ENCODE peak calls at places on chromosome 22, in eight cellular contexts. One of them, this sample, is unnamed.
A peak's percentile ranks its signal among the peaks of the same experiment; 100 is the strongest.

GRCh38 chr22:32588063-32588462 is 113.5 kb downstream of the FBXO7 start:
- ATAC-seq in upper lobe of left lung: no peak
- ATAC-seq in GM23338: no peak
- ATAC-seq in HCT116: no peak
- ATAC-seq in GM12878: no peak
- ATAC-seq in K562: no peak
- ATAC-seq in HepG2: no peak
- ATAC-seq in Panc1: no peak
- ATAC-seq in this sample: no peak

GRCh38 chr22:27578937-27579617 is 222.5 kb downstream of the MN1 start:
- ATAC-seq in upper lobe of left lung: peak; percentile 40
- ATAC-seq in GM23338: no peak
- ATAC-seq in HCT116: no peak
- ATAC-seq in GM12878: no peak
- ATAC-seq in K562: no peak
- ATAC-seq in HepG2: no peak
- ATAC-seq in Panc1: no peak
- ATAC-seq in this sample: no peak

GRCh38 chr22:47001288-47001687 is 238.8 kb downstream of the TBC1D22A start:
- ATAC-seq in upper lobe of left lung: no peak
- ATAC-seq in GM23338: no peak
- ATAC-seq in HCT116: no peak
- ATAC-seq in GM12878: peak; percentile 91
- ATAC-seq in K562: no peak
- ATAC-seq in HepG2: no peak
- ATAC-seq in Panc1: no peak
- ATAC-seq in this sample: no peak

GRCh38 chr22:44088976-44089570 is 65.0 kb downstream of the PARVB start:
- ATAC-seq in upper lobe of left lung: no peak
- ATAC-seq in GM23338: no peak
- ATAC-seq in HCT116: no peak
- ATAC-seq in GM12878: no peak
- ATAC-seq in K562: no peak
- ATAC-seq in HepG2: no peak
- ATAC-seq in Panc1: no peak
- ATAC-seq in this sample: no peak

GRCh38 chr22:24878969-24879368 is 67.5 kb downstream of the LHFPL7 start:
- ATAC-seq in upper lobe of left lung: no peak
- ATAC-seq in GM23338: no peak
- ATAC-seq in HCT116: peak; percentile 34
- ATAC-seq in GM12878: no peak
- ATAC-seq in K562: no peak
- ATAC-seq in HepG2: no peak
- ATAC-seq in Panc1: no peak
- ATAC-seq in this sample: no peak

GRCh38 chr22:40898850-40899357 is 37.0 kb upstream of the DNAJB7 start:
- ATAC-seq in upper lobe of left lung: peak; percentile 61
- ATAC-seq in GM23338: peak; percentile 61
- ATAC-seq in HCT116: peak; percentile 78
- ATAC-seq in GM12878: peak; percentile 92
- ATAC-seq in K562: peak; percentile 74
- ATAC-seq in HepG2: no peak
- ATAC-seq in Panc1: peak; percentile 48
- ATAC-seq in this sample: no peak

GRCh38 chr22:47291565-47292495 is 529.4 kb downstream of the TBC1D22A start:
- ATAC-seq in upper lobe of left lung: no peak
- ATAC-seq in GM23338: no peak
- ATAC-seq in HCT116: no peak
- ATAC-seq in GM12878: no peak
- ATAC-seq in K562: no peak
- ATAC-seq in HepG2: no peak
- ATAC-seq in Panc1: no peak
- ATAC-seq in this sample: no peak

GRCh38 chr22:27632451-27633295 is 168.9 kb downstream of the MN1 start:
- ATAC-seq in upper lobe of left lung: no peak
- ATAC-seq in GM23338: no peak
- ATAC-seq in HCT116: no peak
- ATAC-seq in GM12878: no peak
- ATAC-seq in K562: peak; percentile 69
- ATAC-seq in HepG2: peak; percentile 39
- ATAC-seq in Panc1: no peak
- ATAC-seq in this sample: no peak

GRCh38 chr22:23220485-23221350 is 40.4 kb downstream of the BCR start:
- ATAC-seq in upper lobe of left lung: peak; percentile 62
- ATAC-seq in GM23338: no peak
- ATAC-seq in HCT116: no peak
- ATAC-seq in GM12878: peak; percentile 88
- ATAC-seq in K562: peak; percentile 61
- ATAC-seq in HepG2: no peak
- ATAC-seq in Panc1: no peak
- ATAC-seq in this sample: peak; percentile 40

GRCh38 chr22:23222033-23222840 is 41.9 kb downstream of the BCR start:
- ATAC-seq in upper lobe of left lung: no peak
- ATAC-seq in GM23338: no peak
- ATAC-seq in HCT116: no peak
- ATAC-seq in GM12878: no peak
- ATAC-seq in K562: no peak
- ATAC-seq in HepG2: no peak
- ATAC-seq in Panc1: no peak
- ATAC-seq in this sample: no peak

GRCh38 chr22:23223566-23224317 is 43.4 kb downstream of the BCR start:
- ATAC-seq in upper lobe of left lung: no peak
- ATAC-seq in GM23338: no peak
- ATAC-seq in HCT116: no peak
- ATAC-seq in GM12878: no peak
- ATAC-seq in K562: peak; percentile 84
- ATAC-seq in HepG2: peak; percentile 82
- ATAC-seq in Panc1: no peak
- ATAC-seq in this sample: no peak

GRCh38 chr22:23221351-23221804 is 41.1 kb downstream of the BCR start:
- ATAC-seq in upper lobe of left lung: no peak
- ATAC-seq in GM23338: no peak
- ATAC-seq in HCT116: no peak
- ATAC-seq in GM12878: no peak
- ATAC-seq in K562: no peak
- ATAC-seq in HepG2: no peak
- ATAC-seq in Panc1: no peak
- ATAC-seq in this sample: no peak

GRCh38 chr22:23222875-23223565 is 42.7 kb downstream of the BCR start:
- ATAC-seq in upper lobe of left lung: no peak
- ATAC-seq in GM23338: no peak
- ATAC-seq in HCT116: no peak
- ATAC-seq in GM12878: no peak
- ATAC-seq in K562: no peak
- ATAC-seq in HepG2: no peak
- ATAC-seq in Panc1: no peak
- ATAC-seq in this sample: no peak
- TF ChIP-seq POLR2AphosphoS5 in upper lobe of left lung: no peak
- TF ChIP-seq POLR2AphosphoS5 in GM23338: no peak
- TF ChIP-seq POLR2AphosphoS5 in HCT116: no peak
- TF ChIP-seq POLR2AphosphoS5 in GM12878: no peak
- TF ChIP-seq POLR2AphosphoS5 in K562: no peak
- TF ChIP-seq POLR2AphosphoS5 in HepG2: no peak
- TF ChIP-seq POLR2AphosphoS5 in Panc1: no peak
- TF ChIP-seq POLR2AphosphoS5 in this sample: no peak

GRCh38 chr22:49616356-49617231 is 211.1 kb downstream of the BRD1 start:
- ATAC-seq in upper lobe of left lung: no peak
- ATAC-seq in GM23338: peak; percentile 78
- ATAC-seq in HCT116: no peak
- ATAC-seq in GM12878: no peak
- ATAC-seq in K562: no peak
- ATAC-seq in HepG2: no peak
- ATAC-seq in Panc1: no peak
- ATAC-seq in this sample: no peak

GRCh38 chr22:49614966-49615965 is 212.4 kb downstream of the BRD1 start:
- ATAC-seq in upper lobe of left lung: no peak
- ATAC-seq in GM23338: no peak
- ATAC-seq in HCT116: no peak
- ATAC-seq in GM12878: no peak
- ATAC-seq in K562: no peak
- ATAC-seq in HepG2: no peak
- ATAC-seq in Panc1: no peak
- ATAC-seq in this sample: no peak

GRCh38 chr22:49613871-49614270 is 213.8 kb downstream of the BRD1 start:
- ATAC-seq in upper lobe of left lung: no peak
- ATAC-seq in GM23338: no peak
- ATAC-seq in HCT116: no peak
- ATAC-seq in GM12878: no peak
- ATAC-seq in K562: no peak
- ATAC-seq in HepG2: no peak
- ATAC-seq in Panc1: no peak
- ATAC-seq in this sample: no peak

GRCh38 chr22:49609207-49609876 is 218.3 kb downstream of the BRD1 start:
- ATAC-seq in upper lobe of left lung: no peak
- ATAC-seq in GM23338: no peak
- ATAC-seq in HCT116: no peak
- ATAC-seq in GM12878: no peak
- ATAC-seq in K562: no peak
- ATAC-seq in HepG2: no peak
- ATAC-seq in Panc1: no peak
- ATAC-seq in this sample: no peak

DNA sequence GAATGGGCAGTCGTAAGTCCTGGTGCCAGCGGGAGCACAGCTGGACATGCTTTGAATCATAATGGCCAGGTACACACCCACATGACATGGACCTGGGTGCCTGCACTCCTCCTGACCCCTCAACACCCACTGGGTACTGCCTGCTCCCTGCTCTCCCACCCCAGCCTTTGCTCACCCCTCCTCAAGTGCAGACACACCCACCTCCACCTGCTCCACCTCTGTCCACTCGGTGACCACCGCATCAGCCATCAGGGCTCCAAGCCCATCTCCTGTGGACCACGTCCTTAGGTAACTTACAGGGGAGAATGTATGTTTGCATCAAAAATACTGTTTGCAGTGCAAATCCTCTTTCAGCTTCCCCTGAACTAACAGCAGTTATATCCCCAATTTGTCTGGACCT is 214.6 kb downstream of the BRD1 start:
- ATAC-seq in upper lobe of left lung: no peak
- ATAC-seq in GM23338: no peak
- ATAC-seq in HCT116: no peak
- ATAC-seq in GM12878: no peak
- ATAC-seq in K562: no peak
- ATAC-seq in HepG2: no peak
- ATAC-seq in Panc1: no peak
- ATAC-seq in this sample: no peak
- TF ChIP-seq POLR2AphosphoS5 in upper lobe of left lung: no peak
- TF ChIP-seq POLR2AphosphoS5 in GM23338: no peak
- TF ChIP-seq POLR2AphosphoS5 in HCT116: no peak
- TF ChIP-seq POLR2AphosphoS5 in GM12878: no peak
- TF ChIP-seq POLR2AphosphoS5 in K562: no peak
- TF ChIP-seq POLR2AphosphoS5 in HepG2: no peak
- TF ChIP-seq POLR2AphosphoS5 in Panc1: no peak
- TF ChIP-seq POLR2AphosphoS5 in this sample: no peak

GRCh38 chr22:38873469-38874411 is 1.7 kb upstream of the CBX6 start:
- ATAC-seq in upper lobe of left lung: no peak
- ATAC-seq in GM23338: no peak
- ATAC-seq in HCT116: no peak
- ATAC-seq in GM12878: peak; percentile 67
- ATAC-seq in K562: no peak
- ATAC-seq in HepG2: no peak
- ATAC-seq in Panc1: no peak
- ATAC-seq in this sample: no peak

GRCh38 chr22:38871360-38872171 is 450 bp downstream of the CBX6 start:
- ATAC-seq in upper lobe of left lung: peak; percentile 0
- ATAC-seq in GM23338: peak; percentile 2
- ATAC-seq in HCT116: peak; percentile 20
- ATAC-seq in GM12878: peak; percentile 25
- ATAC-seq in K562: peak; percentile 31
- ATAC-seq in HepG2: peak; percentile 38
- ATAC-seq in Panc1: peak; percentile 11
- ATAC-seq in this sample: peak; percentile 2

GRCh38 chr22:38874529-38875222 is 2.7 kb upstream of the CBX6 start:
- ATAC-seq in upper lobe of left lung: no peak
- ATAC-seq in GM23338: no peak
- ATAC-seq in HCT116: no peak
- ATAC-seq in GM12878: no peak
- ATAC-seq in K562: no peak
- ATAC-seq in HepG2: no peak
- ATAC-seq in Panc1: no peak
- ATAC-seq in this sample: no peak

GRCh38 chr22:38872172-38872830 is at the start of gene CBX6:
- ATAC-seq in upper lobe of left lung: peak; percentile 92
- ATAC-seq in GM23338: peak; percentile 31
- ATAC-seq in HCT116: peak; percentile 76
- ATAC-seq in GM12878: peak; percentile 42
- ATAC-seq in K562: peak; percentile 70
- ATAC-seq in HepG2: peak; percentile 58
- ATAC-seq in Panc1: peak; percentile 86
- ATAC-seq in this sample: peak; percentile 87

GRCh38 chr22:38872831-38873248 is 824 bp upstream of the CBX6 start:
- ATAC-seq in upper lobe of left lung: peak; percentile 77
- ATAC-seq in GM23338: peak; percentile 53
- ATAC-seq in HCT116: no peak
- ATAC-seq in GM12878: peak; percentile 3
- ATAC-seq in K562: peak; percentile 68
- ATAC-seq in HepG2: no peak
- ATAC-seq in Panc1: peak; percentile 17
- ATAC-seq in this sample: peak; percentile 52
- TF ChIP-seq POLR2AphosphoS5 in upper lobe of left lung: peak; percentile 46
- TF ChIP-seq POLR2AphosphoS5 in GM23338: peak; percentile 36
- TF ChIP-seq POLR2AphosphoS5 in HCT116: no peak
- TF ChIP-seq POLR2AphosphoS5 in GM12878: no peak
- TF ChIP-seq POLR2AphosphoS5 in K562: no peak
- TF ChIP-seq POLR2AphosphoS5 in HepG2: no peak
- TF ChIP-seq POLR2AphosphoS5 in Panc1: no peak
- TF ChIP-seq POLR2AphosphoS5 in this sample: peak; percentile 41

GRCh38 chr22:45966892-45967365 is 10.0 kb downstream of the WNT7B start:
- ATAC-seq in upper lobe of left lung: no peak
- ATAC-seq in GM23338: peak; percentile 55
- ATAC-seq in HCT116: no peak
- ATAC-seq in GM12878: no peak
- ATAC-seq in K562: no peak
- ATAC-seq in HepG2: peak; percentile 14
- ATAC-seq in Panc1: no peak
- ATAC-seq in this sample: no peak
- TF ChIP-seq POLR2AphosphoS5 in upper lobe of left lung: no peak
- TF ChIP-seq POLR2AphosphoS5 in GM23338: no peak
- TF ChIP-seq POLR2AphosphoS5 in HCT116: no peak
- TF ChIP-seq POLR2AphosphoS5 in GM12878: no peak
- TF ChIP-seq POLR2AphosphoS5 in K562: no peak
- TF ChIP-seq POLR2AphosphoS5 in HepG2: no peak
- TF ChIP-seq POLR2AphosphoS5 in Panc1: no peak
- TF ChIP-seq POLR2AphosphoS5 in this sample: no peak

GRCh38 chr22:50282361-50283144 is 12.4 kb upstream of the MAPK11 start:
- ATAC-seq in upper lobe of left lung: peak; percentile 34
- ATAC-seq in GM23338: peak; percentile 29
- ATAC-seq in HCT116: peak; percentile 86
- ATAC-seq in GM12878: no peak
- ATAC-seq in K562: no peak
- ATAC-seq in HepG2: no peak
- ATAC-seq in Panc1: peak; percentile 74
- ATAC-seq in this sample: peak; percentile 34
- TF ChIP-seq POLR2AphosphoS5 in upper lobe of left lung: peak; percentile 42
- TF ChIP-seq POLR2AphosphoS5 in GM23338: no peak
- TF ChIP-seq POLR2AphosphoS5 in HCT116: peak; percentile 74
- TF ChIP-seq POLR2AphosphoS5 in GM12878: no peak
- TF ChIP-seq POLR2AphosphoS5 in K562: no peak
- TF ChIP-seq POLR2AphosphoS5 in HepG2: no peak
- TF ChIP-seq POLR2AphosphoS5 in Panc1: no peak
- TF ChIP-seq POLR2AphosphoS5 in this sample: no peak

GRCh38 chr22:39170825-39171622 is 18.5 kb upstream of the CBX7 start:
- ATAC-seq in upper lobe of left lung: peak; percentile 92
- ATAC-seq in GM23338: peak; percentile 65
- ATAC-seq in HCT116: peak; percentile 87
- ATAC-seq in GM12878: peak; percentile 96
- ATAC-seq in K562: peak; percentile 98
- ATAC-seq in HepG2: peak; percentile 80
- ATAC-seq in Panc1: peak; percentile 82
- ATAC-seq in this sample: peak; percentile 76
- TF ChIP-seq POLR2AphosphoS5 in upper lobe of left lung: no peak
- TF ChIP-seq POLR2AphosphoS5 in GM23338: no peak
- TF ChIP-seq POLR2AphosphoS5 in HCT116: no peak
- TF ChIP-seq POLR2AphosphoS5 in GM12878: no peak
- TF ChIP-seq POLR2AphosphoS5 in K562: no peak
- TF ChIP-seq POLR2AphosphoS5 in HepG2: no peak
- TF ChIP-seq POLR2AphosphoS5 in Panc1: no peak
- TF ChIP-seq POLR2AphosphoS5 in this sample: peak; percentile 34